ENCODE peak calls at places on chromosomes 4 and X, in ten cellular contexts. D is AG04450; L is KBM-7; Y is omental fat pad; P is CD8-positive, alpha-beta memory T cell; X is cardiac muscle cell; V is ovary; K is HT1080; U is ureter; O is activated CD4-positive, CD25-positive, alpha-beta regulatory T cell treated with anti-CD3 and anti-CD28 coated beads, Interleukin-2, amount 50 U/mL, for 72 hours. R is an unnamed sample.

GRCh38 chr4:80201326-80202151 is 4.2 kb downstream of the PRDM8 start:
- DNase-seq in D (no peak), L (peak; percentile 90), K (no peak), O (peak; percentile 64), V (peak; percentile 79), X (peak; percentile 49), U (peak; percentile 49), P (peak; percentile 53), Y (peak; percentile 57), R (no peak)

GRCh38 chrX:105460366-105460765 is 239.9 kb upstream of the TEX13A start:
- DNase-seq in P (no peak), O (no peak), L (no peak), V (no peak), X (no peak), D (no peak), Y (no peak), U (no peak), K (peak; percentile 22), R (no peak)

GRCh38 chrX:69238153-69238959 is 73.1 kb upstream of the PJA1 start:
- DNase-seq in K (no peak), X (peak; percentile 37), V (no peak), D (no peak), U (peak; percentile 53), O (no peak), P (no peak), Y (no peak), L (no peak), R (no peak)

GRCh38 chr4:150874386-150875226 is 140.5 kb downstream of the LRBA start:
- DNase-seq in P (no peak), O (no peak), D (no peak), X (no peak), L (no peak), K (no peak), V (no peak), Y (no peak), U (no peak), R (no peak)

GRCh38 chrX:118571829-118572228 is 76.2 kb downstream of the DOCK11 start:
- DNase-seq in U (no peak), O (no peak), K (no peak), Y (no peak), P (no peak), L (no peak), V (no peak), X (no peak), D (no peak), R (no peak)

GRCh38 chrX:42678133-42678532 is 99.8 kb downstream of the PPP1R2C start:
- DNase-seq in P (no peak), Y (no peak), X (no peak), D (no peak), K (peak; percentile 33), V (no peak), U (no peak), L (peak; percentile 4), O (no peak), R (no peak)

GRCh38 chrX:11913001-11913400 is 155.0 kb downstream of the MSL3 start:
- DNase-seq in P (no peak), Y (no peak), U (no peak), O (no peak), D (no peak), L (no peak), X (no peak), K (no peak), V (no peak), R (no peak)

GRCh38 chr4:17846256-17846655 is 35.5 kb downstream of the NCAPG start:
- DNase-seq in O (no peak), Y (no peak), V (no peak), D (peak; percentile 7), U (no peak), X (no peak), L (no peak), K (no peak), P (no peak), R (no peak)

GRCh38 chr4:3415471-3416141 is 26.2 kb upstream of the HGFAC start:
- DNase-seq in V (peak; percentile 80), K (no peak), Y (no peak), U (no peak), D (no peak), O (no peak), P (no peak), X (no peak), L (no peak), R (no peak)